ENCODE peak calls at places on chromosomes 4 and X, in seven cellular contexts. One of them, this sample, is unnamed. For H3K9me3, the result is how much of the 10 kb centered on the place peaks cover.

GRCh38 chr4:128590034-128590740 is 219.3 kb upstream of the JADE1 start:
- DNase-seq in gastrocnemius medialis: no peak
- DNase-seq in naive thymus-derived CD4-positive, alpha-beta T cell: no peak
- DNase-seq in colonic mucosa: no peak
- DNase-seq in ovary: no peak
- DNase-seq in cardiac muscle cell: peak
- DNase-seq in breast epithelium: no peak
- DNase-seq in this sample: no peak

GRCh38 chrX:24298191-24298590 is 15.7 kb downstream of the SUPT20HL2 start:
- DNase-seq in breast epithelium: no peak
- DNase-seq in ovary: no peak
- DNase-seq in gastrocnemius medialis: no peak
- DNase-seq in colonic mucosa: no peak
- DNase-seq in naive thymus-derived CD4-positive, alpha-beta T cell: no peak
- DNase-seq in cardiac muscle cell: no peak
- DNase-seq in this sample: no peak

GRCh38 chr4:86472377-86473019 is 112.6 kb upstream of the MAPK10 start:
- DNase-seq in naive thymus-derived CD4-positive, alpha-beta T cell: no peak
- DNase-seq in cardiac muscle cell: no peak
- DNase-seq in gastrocnemius medialis: no peak
- DNase-seq in colonic mucosa: no peak
- DNase-seq in breast epithelium: no peak
- DNase-seq in ovary: no peak
- DNase-seq in this sample: no peak

GRCh38 chr4:123825596-123826291 is 429.1 kb downstream of the SPRY1 start:
- DNase-seq in breast epithelium: no peak
- DNase-seq in gastrocnemius medialis: no peak
- DNase-seq in cardiac muscle cell: no peak
- DNase-seq in naive thymus-derived CD4-positive, alpha-beta T cell: no peak
- DNase-seq in colonic mucosa: no peak
- DNase-seq in ovary: no peak
- DNase-seq in this sample: no peak

GRCh38 chr4:47837582-47838294 is at the start of gene CORIN:
- DNase-seq in cardiac muscle cell: no peak
- DNase-seq in naive thymus-derived CD4-positive, alpha-beta T cell: peak
- DNase-seq in colonic mucosa: peak
- DNase-seq in ovary: no peak
- DNase-seq in gastrocnemius medialis: no peak
- DNase-seq in breast epithelium: no peak
- DNase-seq in this sample: no peak

GRCh38 chrX:97751735-97752134 is 868.0 kb downstream of the RPA4 start:
- DNase-seq in cardiac muscle cell: no peak
- DNase-seq in colonic mucosa: no peak
- DNase-seq in naive thymus-derived CD4-positive, alpha-beta T cell: no peak
- DNase-seq in breast epithelium: no peak
- DNase-seq in gastrocnemius medialis: no peak
- DNase-seq in ovary: no peak
- DNase-seq in this sample: no peak

GRCh38 chr4:18075823-18076433 is 54.4 kb upstream of the LCORL start:
- DNase-seq in colonic mucosa: peak
- DNase-seq in breast epithelium: no peak
- DNase-seq in ovary: no peak
- DNase-seq in naive thymus-derived CD4-positive, alpha-beta T cell: peak
- DNase-seq in gastrocnemius medialis: no peak
- DNase-seq in cardiac muscle cell: no peak
- DNase-seq in this sample: no peak

GRCh38 chr4:79290376-79290775 is 35.5 kb downstream of the NAA11 start:
- DNase-seq in colonic mucosa: no peak
- DNase-seq in breast epithelium: no peak
- DNase-seq in gastrocnemius medialis: no peak
- DNase-seq in cardiac muscle cell: no peak
- DNase-seq in ovary: no peak
- DNase-seq in naive thymus-derived CD4-positive, alpha-beta T cell: no peak
- DNase-seq in this sample: no peak

GRCh38 chrX:77548751-77549150 is 101.6 kb downstream of the FGF16 start:
- DNase-seq in ovary: no peak
- DNase-seq in naive thymus-derived CD4-positive, alpha-beta T cell: no peak
- DNase-seq in cardiac muscle cell: no peak
- DNase-seq in colonic mucosa: no peak
- DNase-seq in breast epithelium: no peak
- DNase-seq in gastrocnemius medialis: no peak
- DNase-seq in this sample: no peak

GRCh38 chr4:36206012-36206411 is 38.3 kb downstream of the ARAP2 start:
- DNase-seq in breast epithelium: no peak
- DNase-seq in colonic mucosa: no peak
- DNase-seq in naive thymus-derived CD4-positive, alpha-beta T cell: no peak
- DNase-seq in gastrocnemius medialis: no peak
- DNase-seq in cardiac muscle cell: no peak
- DNase-seq in ovary: no peak
- DNase-seq in this sample: no peak

GRCh38 chrX:38282044-38282443 is 45.3 kb downstream of the RPGR start:
- DNase-seq in ovary: no peak
- DNase-seq in colonic mucosa: no peak
- DNase-seq in cardiac muscle cell: peak
- DNase-seq in naive thymus-derived CD4-positive, alpha-beta T cell: no peak
- DNase-seq in gastrocnemius medialis: no peak
- DNase-seq in breast epithelium: no peak
- DNase-seq in this sample: no peak

GRCh38 chr4:83581411-83582288 is 45.7 kb downstream of the GPAT3 start:
- DNase-seq in colonic mucosa: no peak
- DNase-seq in naive thymus-derived CD4-positive, alpha-beta T cell: no peak
- DNase-seq in ovary: no peak
- DNase-seq in gastrocnemius medialis: no peak
- DNase-seq in breast epithelium: no peak
- DNase-seq in cardiac muscle cell: no peak
- DNase-seq in this sample: no peak

GRCh38 chr4:147019061-147019460 is 73.4 kb upstream of the TTC29 start:
- DNase-seq in gastrocnemius medialis: peak
- DNase-seq in colonic mucosa: peak
- DNase-seq in breast epithelium: peak
- DNase-seq in naive thymus-derived CD4-positive, alpha-beta T cell: peak
- DNase-seq in ovary: no peak
- DNase-seq in cardiac muscle cell: peak
- DNase-seq in this sample: peak

GRCh38 chrX:283115-283845 is 2.1 kb downstream of the PLCXD1 start:
- DNase-seq in naive thymus-derived CD4-positive, alpha-beta T cell: peak
- DNase-seq in breast epithelium: peak
- DNase-seq in colonic mucosa: peak
- DNase-seq in cardiac muscle cell: peak
- DNase-seq in ovary: peak
- DNase-seq in gastrocnemius medialis: peak
- DNase-seq in this sample: peak

GRCh38 chr4:77777135-77777777 is 41.9 kb downstream of the CNOT6L start:
- DNase-seq in ovary: no peak
- DNase-seq in cardiac muscle cell: peak
- DNase-seq in colonic mucosa: no peak
- DNase-seq in naive thymus-derived CD4-positive, alpha-beta T cell: no peak
- DNase-seq in gastrocnemius medialis: no peak
- DNase-seq in breast epithelium: no peak
- DNase-seq in this sample: peak

GRCh38 chr4:53186714-53187358 is 179.0 kb downstream of the SCFD2 start:
- DNase-seq in naive thymus-derived CD4-positive, alpha-beta T cell: no peak
- DNase-seq in colonic mucosa: no peak
- DNase-seq in ovary: no peak
- DNase-seq in cardiac muscle cell: no peak
- DNase-seq in gastrocnemius medialis: no peak
- DNase-seq in breast epithelium: no peak
- DNase-seq in this sample: no peak

GRCh38 chr4:182805606-182806149 is 111.5 kb downstream of the DCTD start:
- DNase-seq in gastrocnemius medialis: no peak
- DNase-seq in breast epithelium: no peak
- DNase-seq in cardiac muscle cell: no peak
- DNase-seq in naive thymus-derived CD4-positive, alpha-beta T cell: no peak
- DNase-seq in ovary: no peak
- DNase-seq in colonic mucosa: no peak
- DNase-seq in this sample: no peak

GRCh38 chrX:1443496-1444075 is 9.1 kb downstream of the ASMTL start:
- DNase-seq in breast epithelium: peak
- DNase-seq in cardiac muscle cell: no peak
- DNase-seq in ovary: no peak
- DNase-seq in gastrocnemius medialis: no peak
- DNase-seq in colonic mucosa: no peak
- DNase-seq in naive thymus-derived CD4-positive, alpha-beta T cell: no peak
- DNase-seq in this sample: no peak

GRCh38 chrX:47458528-47458927 is 24.5 kb downstream of the ZNF41 start:
- DNase-seq in naive thymus-derived CD4-positive, alpha-beta T cell: no peak
- DNase-seq in ovary: no peak
- DNase-seq in breast epithelium: no peak
- DNase-seq in gastrocnemius medialis: no peak
- DNase-seq in colonic mucosa: no peak
- DNase-seq in cardiac muscle cell: no peak
- DNase-seq in this sample: no peak

GRCh38 chrX:47456080-47456479 is 26.9 kb downstream of the ZNF41 start:
- DNase-seq in naive thymus-derived CD4-positive, alpha-beta T cell: no peak
- DNase-seq in gastrocnemius medialis: peak
- DNase-seq in cardiac muscle cell: no peak
- DNase-seq in colonic mucosa: no peak
- DNase-seq in ovary: no peak
- DNase-seq in breast epithelium: no peak
- DNase-seq in this sample: no peak

DNA sequence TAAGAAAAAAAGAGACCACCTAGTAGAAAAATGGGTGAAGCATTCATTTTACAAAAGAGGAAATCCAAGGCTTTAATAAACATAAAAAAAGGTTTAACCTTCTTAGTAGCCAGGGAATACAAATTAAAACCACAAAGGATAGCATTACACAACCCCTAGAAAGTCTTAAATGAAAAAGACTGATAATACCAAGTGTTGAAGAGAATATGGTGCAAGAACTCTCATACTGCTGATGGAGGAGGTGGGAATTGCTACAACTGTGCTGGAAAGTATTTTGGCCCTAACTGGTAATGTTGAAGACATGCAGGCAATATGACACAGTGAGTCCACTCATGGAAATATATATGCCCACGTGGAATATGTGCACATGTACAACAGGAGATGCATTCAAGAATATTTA is 22.5 kb downstream of the ZNF41 start:
- DNase-seq in ovary: no peak
- DNase-seq in naive thymus-derived CD4-positive, alpha-beta T cell: no peak
- DNase-seq in cardiac muscle cell: no peak
- DNase-seq in colonic mucosa: no peak
- DNase-seq in breast epithelium: no peak
- DNase-seq in gastrocnemius medialis: no peak
- DNase-seq in this sample: no peak
- H3K9me3 ChIP-seq in ovary: under half
- H3K9me3 ChIP-seq in naive thymus-derived CD4-positive, alpha-beta T cell: under half
- H3K9me3 ChIP-seq in cardiac muscle cell: under half
- H3K9me3 ChIP-seq in colonic mucosa: under half
- H3K9me3 ChIP-seq in breast epithelium: under half
- H3K9me3 ChIP-seq in gastrocnemius medialis: under half
- H3K9me3 ChIP-seq in this sample: under half

GRCh38 chrX:136170109-136170800 is 22.9 kb downstream of the FHL1 start:
- DNase-seq in gastrocnemius medialis: no peak
- DNase-seq in colonic mucosa: no peak
- DNase-seq in naive thymus-derived CD4-positive, alpha-beta T cell: no peak
- DNase-seq in ovary: no peak
- DNase-seq in cardiac muscle cell: peak
- DNase-seq in breast epithelium: no peak
- DNase-seq in this sample: no peak
- H3K4me3 ChIP-seq in gastrocnemius medialis: peak
- H3K4me3 ChIP-seq in colonic mucosa: no peak
- H3K4me3 ChIP-seq in naive thymus-derived CD4-positive, alpha-beta T cell: no peak
- H3K4me3 ChIP-seq in ovary: no peak
- H3K4me3 ChIP-seq in cardiac muscle cell: no peak
- H3K4me3 ChIP-seq in breast epithelium: no peak
- H3K4me3 ChIP-seq in this sample: no peak

DNA sequence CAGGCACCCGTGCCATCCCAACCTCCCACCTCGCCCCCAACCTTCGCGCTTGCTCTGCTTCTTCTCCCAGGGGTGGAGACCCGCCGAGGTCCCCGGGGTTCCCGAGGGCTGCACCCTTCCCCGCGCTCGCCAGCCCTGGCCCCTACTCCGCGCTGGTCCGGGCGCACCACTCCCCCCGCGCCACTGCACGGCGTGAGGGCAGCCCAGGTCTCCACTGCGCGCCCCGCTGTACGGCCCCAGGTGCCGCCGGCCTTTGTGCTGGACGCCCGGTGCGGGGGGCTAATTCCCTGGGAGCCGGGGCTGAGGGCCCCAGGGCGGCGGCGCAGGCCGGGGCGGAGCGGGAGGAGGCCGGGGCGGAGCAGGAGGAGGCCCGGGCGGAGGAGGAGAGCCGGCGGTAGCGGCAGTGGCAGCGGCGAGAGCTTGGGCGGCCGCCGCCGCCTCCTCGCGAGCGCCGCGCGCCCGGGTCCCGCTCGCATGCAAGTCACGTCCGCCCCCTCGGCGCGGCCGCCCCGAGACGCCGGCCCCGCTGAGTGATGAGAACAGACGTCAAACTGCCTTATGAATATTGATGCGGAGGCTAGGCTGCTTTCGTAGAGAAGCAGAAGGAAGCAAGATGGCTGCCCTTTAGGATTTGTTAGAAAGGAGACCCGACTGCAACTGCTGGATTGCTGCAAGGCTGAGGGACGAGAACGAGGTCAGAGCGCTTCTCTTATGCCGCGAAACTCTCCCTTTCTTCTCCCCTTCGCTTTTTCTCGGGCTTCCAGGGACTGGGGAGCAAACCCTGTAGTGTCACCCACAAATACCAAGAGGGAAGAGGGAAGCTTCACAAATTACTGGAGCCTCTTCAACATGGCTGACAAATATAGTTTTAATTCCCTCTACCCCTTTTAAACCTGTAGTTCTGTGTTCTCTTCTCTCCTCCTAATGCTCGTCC is at the start of gene TET2:
- DNase-seq in naive thymus-derived CD4-positive, alpha-beta T cell: peak
- DNase-seq in ovary: peak
- DNase-seq in breast epithelium: no peak
- DNase-seq in gastrocnemius medialis: peak
- DNase-seq in colonic mucosa: peak
- DNase-seq in cardiac muscle cell: peak
- DNase-seq in this sample: peak
- H3K27ac ChIP-seq in naive thymus-derived CD4-positive, alpha-beta T cell: peak
- H3K27ac ChIP-seq in ovary: peak
- H3K27ac ChIP-seq in breast epithelium: peak
- H3K27ac ChIP-seq in gastrocnemius medialis: peak
- H3K27ac ChIP-seq in colonic mucosa: peak
- H3K27ac ChIP-seq in cardiac muscle cell: peak
- H3K27ac ChIP-seq in this sample: peak

DNA sequence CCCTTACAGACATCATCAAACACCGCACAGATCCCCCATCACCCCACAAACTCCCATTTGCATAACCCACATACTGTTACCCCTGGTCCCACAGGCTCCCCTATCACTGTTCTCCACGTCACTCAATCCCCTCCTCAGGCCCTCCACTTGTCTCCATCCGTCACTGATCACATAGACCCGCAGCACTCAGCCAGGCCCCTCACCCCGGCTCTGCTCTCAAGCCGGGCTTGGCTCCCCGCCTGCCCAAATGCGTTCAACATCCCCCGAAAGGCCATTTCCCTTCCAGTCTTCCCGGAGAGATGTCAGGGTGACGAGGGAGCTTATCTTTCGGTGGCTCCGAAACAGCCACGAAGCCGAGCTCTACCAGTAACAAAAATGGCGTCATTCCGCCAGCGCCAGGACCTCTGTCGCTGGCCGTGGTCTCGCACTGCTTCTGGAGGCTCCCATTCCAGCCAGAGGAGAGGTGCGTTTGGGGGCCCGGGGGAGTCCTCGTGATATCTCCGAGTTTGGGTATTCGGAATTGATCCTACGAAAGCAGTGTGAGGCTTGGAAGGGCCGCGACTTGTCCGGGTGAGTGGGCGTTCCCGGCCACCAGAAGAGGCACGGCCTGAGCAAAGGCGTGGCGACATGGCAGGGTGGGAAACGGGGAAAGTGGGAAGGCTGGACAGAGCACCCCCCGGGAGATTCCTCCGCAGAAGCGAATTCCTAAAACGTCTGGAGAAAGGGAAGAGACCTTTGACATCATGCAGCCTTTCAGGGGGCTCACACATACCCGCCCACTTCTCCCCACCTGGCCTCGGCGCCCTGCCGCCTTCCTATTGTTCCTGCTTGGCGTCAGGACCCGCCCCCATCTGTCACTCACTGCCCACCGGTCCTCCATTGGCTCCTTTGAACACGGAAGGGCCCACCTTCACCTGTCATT is at the start of gene ZNF630:
- DNase-seq in ovary: peak
- DNase-seq in naive thymus-derived CD4-positive, alpha-beta T cell: peak
- DNase-seq in cardiac muscle cell: peak
- DNase-seq in colonic mucosa: peak
- DNase-seq in breast epithelium: peak
- DNase-seq in gastrocnemius medialis: peak
- DNase-seq in this sample: peak
- H3K9me3 ChIP-seq in ovary: under half
- H3K9me3 ChIP-seq in naive thymus-derived CD4-positive, alpha-beta T cell: under half
- H3K9me3 ChIP-seq in cardiac muscle cell: under half
- H3K9me3 ChIP-seq in colonic mucosa: under half
- H3K9me3 ChIP-seq in breast epithelium: under half
- H3K9me3 ChIP-seq in gastrocnemius medialis: under half
- H3K9me3 ChIP-seq in this sample: under half